ENCODE peak calls at places on chromosomes 11 and 22, in nine cellular contexts. T is CD8-positive, alpha-beta T cell; X is heart right ventricle; I is pancreas; D is tibial artery; H is caudate nucleus; J is body of pancreas; W is H9; U is foreskin keratinocyte. P is an unnamed sample.

GRCh38 chr22:50469377-50470305 is 5.2 kb downstream of the SBF1 start:
- DNase-seq in T (peak; percentile 99), X (no peak), I (peak; percentile 71), D (no peak), H (no peak), J (peak; percentile 80), W (peak; percentile 84), U (peak; percentile 69), P (peak; percentile 83)

GRCh38 chr11:13473013-13473722 is 10.1 kb upstream of the BTBD10 start:
- DNase-seq in T (no peak), X (no peak), I (no peak), D (no peak), H (no peak), J (no peak), W (no peak), U (no peak), P (no peak)

GRCh38 chr11:133946018-133946417 is 10.8 kb downstream of the IGSF9B start:
- DNase-seq in T (no peak), X (no peak), I (no peak), D (no peak), H (no peak), J (no peak), W (no peak), U (no peak), P (peak; percentile 73)

GRCh38 chr11:12377824-12378593 is 638 bp downstream of the PARVA start:
- DNase-seq in T (no peak), X (peak; percentile 51), I (peak; percentile 87), D (peak; percentile 72), H (no peak), J (peak; percentile 89), W (peak; percentile 89), U (peak; percentile 65), P (peak; percentile 92)

GRCh38 chr22:38751066-38751421 is 4.8 kb downstream of the SUN2 start:
- DNase-seq in T (no peak), X (no peak), I (peak; percentile 33), D (no peak), H (no peak), J (no peak), W (no peak), U (no peak), P (no peak)

GRCh38 chr11:19018901-19019300 is 41.6 kb downstream of the MRGPRX2 start:
- DNase-seq in T (no peak), X (no peak), I (no peak), D (no peak), H (no peak), J (no peak), W (peak; percentile 45), U (peak; percentile 40), P (no peak)

GRCh38 chr22:45072322-45072903 is 62.6 kb upstream of the PHF21B start:
- DNase-seq in T (no peak), X (no peak), I (no peak), D (no peak), H (peak; percentile 16), J (no peak), W (peak; percentile 90), U (peak; percentile 81), P (no peak)

GRCh38 chr11:30561691-30562412 is 24.3 kb downstream of the MPPED2 start:
- DNase-seq in T (no peak), X (no peak), I (no peak), D (no peak), H (no peak), J (no peak), W (no peak), U (no peak), P (no peak)

GRCh38 chr11:128595221-128595620 is 7.9 kb upstream of the ETS1 start:
- DNase-seq in T (no peak), X (no peak), I (no peak), D (no peak), H (no peak), J (no peak), W (no peak), U (no peak), P (no peak)

GRCh38 chr22:50422046-50422445 is 52.8 kb downstream of the SBF1 start:
- DNase-seq in T (no peak), X (no peak), I (no peak), D (no peak), H (no peak), J (no peak), W (no peak), U (no peak), P (no peak)

DNA sequence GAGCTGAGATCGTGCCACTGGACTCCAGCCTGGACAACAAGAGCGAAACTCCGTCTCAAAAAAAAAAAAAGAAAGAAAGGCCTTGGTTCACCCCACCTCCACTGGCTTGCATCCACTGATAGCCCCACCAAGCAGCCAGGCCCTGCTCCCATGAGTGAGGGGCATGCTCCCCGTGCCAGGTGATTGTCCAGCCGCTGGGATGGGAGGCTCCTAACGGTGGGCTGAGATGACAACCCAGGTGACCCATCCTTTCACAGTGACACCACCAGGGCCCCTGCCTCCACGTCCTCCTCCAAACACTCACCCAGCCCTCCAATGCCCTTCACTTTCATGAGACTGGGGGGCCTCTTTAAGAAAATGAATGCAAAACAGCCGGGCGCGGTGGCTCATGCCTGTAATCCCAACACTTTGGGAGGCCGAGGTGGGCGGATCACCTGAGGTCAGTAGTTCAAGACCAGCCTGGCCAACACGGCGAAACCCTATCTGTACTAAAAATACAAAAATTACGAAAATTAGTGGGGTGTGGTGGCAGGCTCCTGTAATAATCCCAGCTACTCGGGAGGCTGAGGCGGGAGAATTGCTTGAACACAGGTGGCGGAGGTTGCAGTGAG is 8.6 kb upstream of the DERL3 start:
- DNase-seq in T (no peak), X (no peak), I (no peak), D (no peak), H (no peak), J (no peak), W (no peak), U (no peak), P (no peak)
- H3K27ac ChIP-seq in T (no peak overlapping the region), X (no peak overlapping the region), I (no peak overlapping the region), D (no peak overlapping the region), H (no peak overlapping the region), J (no peak overlapping the region), W (no peak overlapping the region), U (no peak overlapping the region), P (no peak overlapping the region)

GRCh38 chr11:35166369-35167360 is 27.7 kb downstream of the CD44 start:
- DNase-seq in T (peak; percentile 31), X (no peak), I (no peak), D (peak; percentile 79), H (peak; percentile 26), J (no peak), W (no peak), U (peak; percentile 96), P (no peak)

GRCh38 chr11:35168606-35169200 is 29.7 kb downstream of the CD44 start:
- DNase-seq in T (no peak), X (no peak), I (no peak), D (no peak), H (no peak), J (no peak), W (no peak), U (no peak), P (no peak)

GRCh38 chr11:35169754-35170153 is 30.8 kb downstream of the CD44 start:
- DNase-seq in T (no peak), X (no peak), I (no peak), D (no peak), H (no peak), J (no peak), W (no peak), U (no peak), P (no peak)

GRCh38 chr11:35165416-35166368 is 26.7 kb downstream of the CD44 start:
- DNase-seq in T (peak; percentile 81), X (peak; percentile 43), I (no peak), D (peak; percentile 62), H (no peak), J (peak; percentile 61), W (no peak), U (peak; percentile 65), P (no peak)

GRCh38 chr11:35167451-35167954 is 28.5 kb downstream of the CD44 start:
- DNase-seq in T (no peak), X (no peak), I (no peak), D (peak; percentile 69), H (no peak), J (no peak), W (no peak), U (no peak), P (no peak)
- H3K27ac ChIP-seq in T (peak overlapping the region; percentile 96), X (peak overlapping the region; percentile 51), I (peak overlapping the region; percentile 29), D (peak overlapping the region; percentile 78), H (no peak overlapping the region), J (peak overlapping the region; percentile 49), W (no peak overlapping the region), U (peak overlapping the region; percentile 89), P (peak overlapping the region; percentile 84)

GRCh38 chr22:17260291-17260690 is 41.1 kb upstream of the ADA2 start:
- DNase-seq in T (no peak), X (no peak), I (no peak), D (no peak), H (no peak), J (no peak), W (no peak), U (no peak), P (no peak)
- H3K27ac ChIP-seq in T (no peak overlapping the region), X (no peak overlapping the region), I (peak overlapping the region; percentile 55), D (no peak overlapping the region), H (no peak overlapping the region), J (peak overlapping the region; percentile 73), W (no peak overlapping the region), U (no peak overlapping the region), P (no peak overlapping the region)

GRCh38 chr11:77436501-77436900 is 37.4 kb downstream of the PAK1 start:
- DNase-seq in T (no peak), X (no peak), I (no peak), D (no peak), H (no peak), J (no peak), W (no peak), U (no peak), P (no peak)
- H3K27ac ChIP-seq in T (no peak overlapping the region), X (no peak overlapping the region), I (no peak overlapping the region), D (no peak overlapping the region), H (no peak overlapping the region), J (no peak overlapping the region), W (no peak overlapping the region), U (no peak overlapping the region), P (no peak overlapping the region)

DNA sequence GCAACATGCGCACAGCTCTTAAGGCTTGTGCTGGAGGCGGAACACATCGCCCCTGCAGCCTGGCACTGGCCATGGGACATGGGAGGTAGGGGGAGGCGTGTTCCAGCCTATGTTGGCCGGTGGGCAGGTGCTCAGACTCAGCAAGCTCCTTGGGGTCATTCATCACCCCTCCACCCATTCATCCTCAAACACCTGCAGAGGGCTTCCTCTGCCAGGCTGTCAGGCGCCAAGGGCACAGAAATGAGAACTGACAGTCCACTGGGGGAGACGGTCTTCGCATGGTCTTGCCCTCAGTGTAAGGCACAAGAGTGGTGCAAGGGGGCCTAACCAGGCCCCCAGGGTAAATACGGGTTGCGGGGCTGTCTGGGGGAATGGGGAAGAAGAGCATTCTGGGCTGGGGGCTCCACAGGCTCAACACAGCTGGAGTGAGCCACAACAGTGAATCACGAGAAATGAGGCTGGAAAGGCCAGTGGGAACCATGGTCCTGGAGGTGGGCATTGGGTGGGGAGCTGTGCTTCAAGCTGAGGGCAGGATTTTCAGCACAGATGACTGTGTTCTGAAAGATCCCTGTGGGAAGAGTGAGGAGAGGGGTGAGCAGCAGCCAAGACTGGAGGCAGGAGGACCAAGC is 55.4 kb downstream of the ARFGAP3 start:
- DNase-seq in T (no peak), X (no peak), I (no peak), D (no peak), H (no peak), J (no peak), W (peak; percentile 19), U (no peak), P (no peak)
- H3K27ac ChIP-seq in T (no peak overlapping the region), X (no peak overlapping the region), I (no peak overlapping the region), D (no peak overlapping the region), H (no peak overlapping the region), J (no peak overlapping the region), W (no peak overlapping the region), U (no peak overlapping the region), P (no peak overlapping the region)